ENCODE peak calls at places on chromosomes 6 and 20, in four cellular contexts. R is HepG2, T is K562, L is A549. P is an unnamed sample.
A peak's percentile ranks its signal among the peaks of the same experiment; 100 is the strongest.

GRCh38 chr20:36941403-36941835 is 10.1 kb downstream of the SAMHD1 start:
- DNase-seq in R (no peak), T (no peak), L (no peak), P (no peak)

GRCh38 chr20:44967207-44967807 is 995 bp downstream of the STK4 start:
- DNase-seq in R (peak; percentile 49), T (no peak), L (no peak), P (no peak)

GRCh38 chr20:41334452-41335421 is 5.9 kb upstream of the LPIN3 start:
- DNase-seq in R (no peak), T (no peak), L (no peak), P (no peak)

GRCh38 chr6:7673063-7673536 is 52.8 kb upstream of the BMP6 start:
- DNase-seq in R (no peak), T (peak; percentile 64), L (no peak), P (peak; percentile 75)

GRCh38 chr6:10138917-10139316 is 276.0 kb downstream of the TFAP2A start:
- DNase-seq in R (no peak), T (no peak), L (no peak), P (no peak)

GRCh38 chr6:27591660-27592059 is 118.8 kb upstream of the ZNF184 start:
- DNase-seq in R (peak; percentile 72), T (peak; percentile 54), L (no peak), P (no peak)

GRCh38 chr20:20181322-20181721 is 129.0 kb downstream of the CFAP61 start:
- DNase-seq in R (no peak), T (no peak), L (no peak), P (no peak)

GRCh38 chr20:1827974-1828785 is 67.0 kb upstream of the SIRPA start:
- DNase-seq in R (peak; percentile 99), T (no peak), L (peak; percentile 47), P (no peak)

GRCh38 chr6:5486214-5486613 is 224.9 kb downstream of the FARS2 start:
- DNase-seq in R (no peak), T (no peak), L (no peak), P (no peak)

DNA sequence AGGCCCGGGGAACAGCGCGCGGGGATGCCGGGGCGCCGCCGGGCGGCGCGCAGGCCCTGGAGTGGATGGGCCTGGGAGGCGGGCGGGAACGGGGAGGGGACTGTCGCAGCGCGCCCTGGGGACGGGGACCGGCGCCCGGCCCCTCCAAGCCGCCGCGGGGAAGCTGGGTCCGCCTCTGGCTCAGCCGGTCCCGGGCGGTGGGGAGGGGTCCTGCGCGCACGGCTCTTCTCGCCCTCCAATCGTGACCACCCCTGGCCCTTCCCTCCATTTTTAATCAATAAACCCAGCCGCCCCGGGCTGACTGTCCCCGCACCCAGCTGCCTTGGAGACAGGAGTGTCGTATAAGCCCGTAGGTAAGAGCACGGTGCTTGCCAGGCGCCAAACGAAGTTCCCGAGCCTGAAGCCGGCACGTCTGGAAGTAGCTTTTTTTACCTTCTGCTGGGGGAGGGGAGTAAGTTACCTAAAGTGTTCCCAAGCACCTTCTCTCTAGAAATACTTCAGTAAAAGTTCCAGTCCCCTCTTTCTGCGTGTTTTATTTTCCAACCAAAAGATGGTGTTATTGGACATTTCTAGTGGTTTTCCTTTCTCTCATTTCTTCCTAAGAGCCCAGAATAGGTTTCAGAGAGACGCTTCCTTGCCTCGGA is 780 bp upstream of the TAF4 start:
- DNase-seq in R (peak; percentile 73), T (peak; percentile 73), L (peak; percentile 61), P (peak; percentile 74)
- TF ChIP-seq HMGXB4 in R (peak; percentile 58), T (no peak), L (no peak), P (no peak)

DNA sequence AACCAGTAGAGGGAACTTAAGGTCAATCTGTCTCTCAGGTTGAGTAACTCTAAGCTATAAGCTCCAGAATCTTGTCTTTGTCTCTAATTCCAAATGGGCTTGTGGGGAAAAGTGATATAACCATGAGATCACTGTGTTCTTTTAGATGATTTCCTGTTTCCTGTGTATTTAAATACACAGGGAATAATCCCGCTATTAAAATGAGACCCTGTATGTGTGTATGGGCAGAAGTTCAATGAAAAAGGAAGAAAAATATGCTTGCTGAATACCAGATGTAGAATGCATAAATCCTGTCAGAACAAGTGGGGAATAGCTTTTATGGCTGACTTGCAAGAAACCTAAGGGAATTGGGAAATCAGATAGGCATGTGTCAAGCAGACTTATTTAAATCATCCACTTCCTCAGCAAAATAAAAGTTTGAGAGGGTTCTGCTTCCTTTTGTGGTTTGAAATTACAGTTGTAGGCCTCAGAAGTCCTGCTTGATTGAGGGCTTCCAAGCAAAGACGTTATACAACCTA is 164.7 kb upstream of the PDE7B start:
- DNase-seq in R (no peak), T (no peak), L (no peak), P (no peak)
- TF ChIP-seq NR3C1 in R (no peak), T (no peak), L (no peak), P (no peak)

GRCh38 chr6:28648035-28648877 is 122.6 kb downstream of the GPX5 start:
- DNase-seq in R (peak; percentile 81), T (peak; percentile 36), L (peak; percentile 38), P (peak; percentile 75)

GRCh38 chr6:28651161-28651560 is 125.5 kb downstream of the GPX5 start:
- DNase-seq in R (no peak), T (no peak), L (no peak), P (no peak)

GRCh38 chr6:28643017-28643740 is 117.5 kb downstream of the GPX5 start:
- DNase-seq in R (peak; percentile 69), T (peak; percentile 43), L (no peak), P (peak; percentile 78)

GRCh38 chr6:28648878-28649375 is 123.2 kb downstream of the GPX5 start:
- DNase-seq in R (no peak), T (no peak), L (peak; percentile 24), P (no peak)

GRCh38 chr6:28646650-28647049 is 121.0 kb downstream of the GPX5 start:
- DNase-seq in R (no peak), T (no peak), L (no peak), P (no peak)
- TF ChIP-seq HMGXB4 in R (no peak), T (no peak), L (no peak), P (no peak)

GRCh38 chr6:149210376-149210775 is 107.1 kb upstream of the TAB2 start:
- DNase-seq in R (no peak), T (no peak), L (no peak), P (no peak)
- TF ChIP-seq NR3C1 in R (no peak), T (no peak), L (no peak), P (no peak)

GRCh38 chr20:49231461-49231860 is 12.2 kb downstream of the DDX27 start:
- DNase-seq in R (no peak), T (no peak), L (no peak), P (no peak)
- TF ChIP-seq HMGXB4 in R (no peak), T (no peak), L (no peak), P (no peak)

DNA sequence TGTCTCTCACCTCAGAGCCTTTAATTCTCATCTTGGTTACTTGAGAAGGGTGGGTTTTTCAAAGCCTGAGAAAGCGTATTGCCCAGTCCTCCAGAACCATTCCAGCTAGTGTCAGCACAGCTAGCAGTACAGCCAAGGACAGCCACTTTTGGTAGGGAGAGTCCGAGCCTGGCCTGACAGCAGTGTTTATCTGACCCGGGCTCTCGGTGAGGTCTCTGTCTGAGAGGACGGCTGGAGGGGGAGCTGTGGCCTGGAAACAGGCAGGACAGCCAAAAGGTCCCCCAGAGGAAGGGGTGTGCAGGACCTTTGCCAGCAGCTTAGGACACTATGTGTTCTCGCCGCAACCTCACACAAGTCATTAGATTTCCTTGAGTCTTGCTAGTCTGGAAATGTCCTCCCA is 38.8 kb downstream of the LYRM2 start:
- DNase-seq in R (no peak), T (no peak), L (no peak), P (no peak)
- TF ChIP-seq NR3C1 in R (no peak), T (no peak), L (no peak), P (no peak)